ENCODE peak calls at places on chromosomes 3 and 15, in seven cellular contexts. One of them, this sample, is unnamed.

GRCh38 chr15:31136016-31136415 is 34.5 kb upstream of the TRPM1 start:
- DNase-seq in trophoblast cell: peak; percentile 17
- DNase-seq in H9: peak; percentile 65
- DNase-seq in H1: no peak
- DNase-seq in mesendoderm: peak; percentile 70
- DNase-seq in neuronal stem cell: no peak
- DNase-seq in IMR-90: no peak
- DNase-seq in this sample: no peak

GRCh38 chr3:188901671-188902331 is 270.0 kb upstream of the TPRG1 start:
- DNase-seq in H1: no peak
- DNase-seq in trophoblast cell: no peak
- DNase-seq in H9: no peak
- DNase-seq in neuronal stem cell: no peak
- DNase-seq in mesendoderm: no peak
- DNase-seq in IMR-90: peak; percentile 29
- DNase-seq in this sample: peak; percentile 40

GRCh38 chr3:49415931-49416601 is 3.8 kb downstream of the TCTA start:
- DNase-seq in IMR-90: no peak
- DNase-seq in neuronal stem cell: no peak
- DNase-seq in mesendoderm: no peak
- DNase-seq in H9: no peak
- DNase-seq in trophoblast cell: peak; percentile 94
- DNase-seq in H1: no peak
- DNase-seq in this sample: no peak

GRCh38 chr15:31361764-31362120 is 35.1 kb downstream of the KLF13 start:
- DNase-seq in H1: no peak
- DNase-seq in IMR-90: no peak
- DNase-seq in neuronal stem cell: no peak
- DNase-seq in trophoblast cell: no peak
- DNase-seq in mesendoderm: peak; percentile 56
- DNase-seq in H9: no peak
- DNase-seq in this sample: no peak

GRCh38 chr15:31843426-31844055 is 186.8 kb upstream of the CHRNA7 start:
- DNase-seq in neuronal stem cell: no peak
- DNase-seq in mesendoderm: no peak
- DNase-seq in H9: no peak
- DNase-seq in H1: no peak
- DNase-seq in IMR-90: no peak
- DNase-seq in trophoblast cell: no peak
- DNase-seq in this sample: no peak

GRCh38 chr3:115843206-115843605 is 219.9 kb downstream of the GAP43 start:
- DNase-seq in neuronal stem cell: no peak
- DNase-seq in trophoblast cell: no peak
- DNase-seq in H9: no peak
- DNase-seq in H1: no peak
- DNase-seq in mesendoderm: no peak
- DNase-seq in IMR-90: no peak
- DNase-seq in this sample: peak; percentile 57

GRCh38 chr15:39920510-39921273 is 626 bp upstream of the GPR176 start:
- DNase-seq in IMR-90: peak; percentile 84
- DNase-seq in mesendoderm: peak; percentile 80
- DNase-seq in neuronal stem cell: peak; percentile 63
- DNase-seq in trophoblast cell: peak; percentile 58
- DNase-seq in H1: no peak
- DNase-seq in H9: peak; percentile 70
- DNase-seq in this sample: peak; percentile 82

GRCh38 chr15:31156808-31157207 is 55.3 kb upstream of the TRPM1 start:
- DNase-seq in neuronal stem cell: no peak
- DNase-seq in trophoblast cell: no peak
- DNase-seq in H1: no peak
- DNase-seq in H9: no peak
- DNase-seq in IMR-90: no peak
- DNase-seq in mesendoderm: no peak
- DNase-seq in this sample: no peak

GRCh38 chr3:80263260-80263659 is 495.5 kb upstream of the ROBO1 start:
- DNase-seq in neuronal stem cell: no peak
- DNase-seq in H1: no peak
- DNase-seq in mesendoderm: peak; percentile 7
- DNase-seq in H9: no peak
- DNase-seq in trophoblast cell: no peak
- DNase-seq in IMR-90: no peak
- DNase-seq in this sample: no peak

GRCh38 chr3:34396288-34396687 is 597.9 kb downstream of the PDCD6IP start:
- DNase-seq in H9: no peak
- DNase-seq in neuronal stem cell: no peak
- DNase-seq in H1: no peak
- DNase-seq in trophoblast cell: no peak
- DNase-seq in mesendoderm: no peak
- DNase-seq in IMR-90: no peak
- DNase-seq in this sample: no peak

GRCh38 chr3:172710709-172711456 is at the start of gene NCEH1:
- DNase-seq in IMR-90: peak; percentile 99
- DNase-seq in H9: peak; percentile 97
- DNase-seq in neuronal stem cell: peak; percentile 90
- DNase-seq in mesendoderm: peak; percentile 98
- DNase-seq in trophoblast cell: peak; percentile 99
- DNase-seq in H1: peak; percentile 93
- DNase-seq in this sample: peak; percentile 99

GRCh38 chr3:72160351-72160750 is 375.4 kb upstream of the PROK2 start:
- DNase-seq in H9: no peak
- DNase-seq in neuronal stem cell: no peak
- DNase-seq in H1: no peak
- DNase-seq in trophoblast cell: no peak
- DNase-seq in IMR-90: no peak
- DNase-seq in mesendoderm: no peak
- DNase-seq in this sample: no peak

GRCh38 chr3:111701292-111701906 is 106.3 kb upstream of the ZBED2 start:
- DNase-seq in neuronal stem cell: no peak
- DNase-seq in mesendoderm: no peak
- DNase-seq in H1: no peak
- DNase-seq in trophoblast cell: no peak
- DNase-seq in IMR-90: no peak
- DNase-seq in H9: no peak
- DNase-seq in this sample: no peak

GRCh38 chr3:82196645-82197044 is 435.2 kb upstream of the GBE1 start:
- DNase-seq in trophoblast cell: no peak
- DNase-seq in neuronal stem cell: no peak
- DNase-seq in H9: no peak
- DNase-seq in IMR-90: no peak
- DNase-seq in mesendoderm: no peak
- DNase-seq in H1: no peak
- DNase-seq in this sample: no peak

GRCh38 chr3:65963787-65964707 is 74.7 kb downstream of the MAGI1 start:
- DNase-seq in mesendoderm: peak; percentile 71
- DNase-seq in H9: no peak
- DNase-seq in trophoblast cell: peak; percentile 12
- DNase-seq in neuronal stem cell: no peak
- DNase-seq in IMR-90: peak; percentile 93
- DNase-seq in H1: no peak
- DNase-seq in this sample: peak; percentile 91

GRCh38 chr3:183430325-183430957 is 2.0 kb upstream of the MCF2L2 start:
- DNase-seq in H9: no peak
- DNase-seq in IMR-90: no peak
- DNase-seq in neuronal stem cell: no peak
- DNase-seq in mesendoderm: peak; percentile 82
- DNase-seq in trophoblast cell: no peak
- DNase-seq in H1: no peak
- DNase-seq in this sample: no peak

GRCh38 chr3:112647122-112647521 is 6.2 kb upstream of the CCDC80 start:
- DNase-seq in mesendoderm: peak; percentile 98
- DNase-seq in H1: no peak
- DNase-seq in H9: peak; percentile 43
- DNase-seq in trophoblast cell: peak; percentile 86
- DNase-seq in neuronal stem cell: no peak
- DNase-seq in IMR-90: peak; percentile 85
- DNase-seq in this sample: peak; percentile 81

GRCh38 chr15:98226578-98226977 is 266.1 kb downstream of the ARRDC4 start:
- DNase-seq in IMR-90: no peak
- DNase-seq in neuronal stem cell: no peak
- DNase-seq in H1: no peak
- DNase-seq in trophoblast cell: peak; percentile 27
- DNase-seq in mesendoderm: no peak
- DNase-seq in H9: no peak
- DNase-seq in this sample: no peak
- H3K18ac ChIP-seq in IMR-90: no peak overlapping the region
- H3K18ac ChIP-seq in neuronal stem cell: no peak overlapping the region
- H3K18ac ChIP-seq in H1: no peak overlapping the region
- H3K18ac ChIP-seq in trophoblast cell: no peak overlapping the region
- H3K18ac ChIP-seq in mesendoderm: no peak overlapping the region
- H3K18ac ChIP-seq in H9: no peak overlapping the region
- H3K18ac ChIP-seq in this sample: no peak overlapping the region

GRCh38 chr15:52502608-52503007 is 26.1 kb downstream of the MYO5A start:
- DNase-seq in H9: no peak
- DNase-seq in neuronal stem cell: no peak
- DNase-seq in trophoblast cell: no peak
- DNase-seq in IMR-90: no peak
- DNase-seq in H1: no peak
- DNase-seq in mesendoderm: no peak
- DNase-seq in this sample: no peak
- H3K18ac ChIP-seq in H9: no peak overlapping the region
- H3K18ac ChIP-seq in neuronal stem cell: no peak overlapping the region
- H3K18ac ChIP-seq in trophoblast cell: no peak overlapping the region
- H3K18ac ChIP-seq in IMR-90: no peak overlapping the region
- H3K18ac ChIP-seq in H1: no peak overlapping the region
- H3K18ac ChIP-seq in mesendoderm: no peak overlapping the region
- H3K18ac ChIP-seq in this sample: no peak overlapping the region

DNA sequence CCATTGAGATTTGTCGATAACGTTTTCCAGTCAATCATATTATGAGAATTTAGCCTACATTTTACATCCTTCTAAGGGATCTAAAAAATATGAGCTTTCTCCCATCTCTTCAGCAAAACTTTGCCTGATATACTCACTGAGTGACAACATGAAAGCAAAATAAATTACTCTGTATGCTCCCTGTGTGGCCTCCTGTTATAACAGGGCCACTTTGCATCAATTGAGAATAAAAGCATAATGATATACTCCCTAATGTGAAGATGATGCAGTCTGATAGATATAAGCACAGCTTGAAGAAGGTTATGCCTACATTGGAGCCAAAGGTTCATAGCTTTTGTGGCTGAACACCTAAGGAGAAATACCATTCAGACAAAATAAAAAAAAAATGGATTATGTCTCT is 561.3 kb upstream of the ZNF717 start:
- DNase-seq in trophoblast cell: no peak
- DNase-seq in IMR-90: no peak
- DNase-seq in H1: no peak
- DNase-seq in mesendoderm: no peak
- DNase-seq in H9: no peak
- DNase-seq in neuronal stem cell: no peak
- DNase-seq in this sample: no peak
- H3K18ac ChIP-seq in trophoblast cell: no peak overlapping the region
- H3K18ac ChIP-seq in IMR-90: no peak overlapping the region
- H3K18ac ChIP-seq in H1: no peak overlapping the region
- H3K18ac ChIP-seq in mesendoderm: no peak overlapping the region
- H3K18ac ChIP-seq in H9: no peak overlapping the region
- H3K18ac ChIP-seq in neuronal stem cell: no peak overlapping the region
- H3K18ac ChIP-seq in this sample: no peak overlapping the region

GRCh38 chr3:24529210-24529609 is 34.6 kb upstream of the THRB start:
- DNase-seq in trophoblast cell: no peak
- DNase-seq in IMR-90: no peak
- DNase-seq in H1: no peak
- DNase-seq in mesendoderm: no peak
- DNase-seq in H9: no peak
- DNase-seq in neuronal stem cell: no peak
- DNase-seq in this sample: no peak
- H3K18ac ChIP-seq in trophoblast cell: no peak overlapping the region
- H3K18ac ChIP-seq in IMR-90: no peak overlapping the region
- H3K18ac ChIP-seq in H1: no peak overlapping the region
- H3K18ac ChIP-seq in mesendoderm: no peak overlapping the region
- H3K18ac ChIP-seq in H9: no peak overlapping the region
- H3K18ac ChIP-seq in neuronal stem cell: no peak overlapping the region
- H3K18ac ChIP-seq in this sample: no peak overlapping the region

GRCh38 chr3:195011231-195011834 is 259.6 kb downstream of the XXYLT1 start:
- DNase-seq in IMR-90: no peak
- DNase-seq in mesendoderm: no peak
- DNase-seq in trophoblast cell: no peak
- DNase-seq in H9: no peak
- DNase-seq in neuronal stem cell: no peak
- DNase-seq in H1: no peak
- DNase-seq in this sample: no peak

GRCh38 chr3:195009607-195010006 is 261.4 kb downstream of the XXYLT1 start:
- DNase-seq in H9: no peak
- DNase-seq in IMR-90: no peak
- DNase-seq in H1: no peak
- DNase-seq in neuronal stem cell: no peak
- DNase-seq in trophoblast cell: no peak
- DNase-seq in mesendoderm: no peak
- DNase-seq in this sample: no peak

GRCh38 chr3:195012100-195012499 is 258.9 kb downstream of the XXYLT1 start:
- DNase-seq in IMR-90: no peak
- DNase-seq in H9: no peak
- DNase-seq in neuronal stem cell: no peak
- DNase-seq in trophoblast cell: no peak
- DNase-seq in H1: no peak
- DNase-seq in mesendoderm: no peak
- DNase-seq in this sample: no peak

GRCh38 chr3:195008816-195009215 is 262.1 kb downstream of the XXYLT1 start:
- DNase-seq in H1: no peak
- DNase-seq in neuronal stem cell: no peak
- DNase-seq in trophoblast cell: no peak
- DNase-seq in mesendoderm: no peak
- DNase-seq in H9: no peak
- DNase-seq in IMR-90: no peak
- DNase-seq in this sample: no peak

DNA sequence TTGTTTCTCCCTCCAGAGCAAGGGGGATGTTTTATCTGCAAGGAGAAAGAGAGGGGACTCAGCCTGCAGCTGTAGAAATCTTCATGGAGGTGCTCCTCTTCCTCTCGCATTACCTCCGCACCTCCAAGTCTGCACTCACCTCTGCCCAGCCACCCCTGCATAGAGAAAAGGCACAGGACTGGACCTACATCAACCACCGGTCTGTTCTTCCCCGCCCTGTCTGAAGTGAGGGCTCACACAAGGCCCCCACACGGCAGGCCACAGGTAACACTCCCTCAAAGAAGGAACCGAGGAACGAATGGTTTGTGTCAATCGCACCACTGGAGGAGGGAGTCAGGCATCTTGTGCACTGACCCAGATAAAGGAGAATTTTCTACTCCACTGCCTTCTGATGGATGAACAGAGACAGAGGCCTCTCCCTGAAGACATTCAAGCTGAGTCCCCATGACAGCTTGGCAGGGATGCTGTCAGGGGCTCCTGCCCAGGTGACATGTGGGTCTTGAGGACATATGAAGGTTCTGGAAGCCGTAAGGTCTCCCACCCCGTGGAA is 260.3 kb downstream of the XXYLT1 start:
- DNase-seq in mesendoderm: no peak
- DNase-seq in H9: no peak
- DNase-seq in trophoblast cell: no peak
- DNase-seq in IMR-90: no peak
- DNase-seq in H1: no peak
- DNase-seq in neuronal stem cell: no peak
- DNase-seq in this sample: no peak
- H3K18ac ChIP-seq in mesendoderm: no peak overlapping the region
- H3K18ac ChIP-seq in H9: no peak overlapping the region
- H3K18ac ChIP-seq in trophoblast cell: no peak overlapping the region
- H3K18ac ChIP-seq in IMR-90: no peak overlapping the region
- H3K18ac ChIP-seq in H1: peak overlapping the region; percentile 66
- H3K18ac ChIP-seq in neuronal stem cell: no peak overlapping the region
- H3K18ac ChIP-seq in this sample: no peak overlapping the region